ENCODE peak calls at places on chromosomes 12 and 14, in four cellular contexts. Q, R, K and I are unnamed samples.

GRCh38 chr12:96083020-96083489 is 47.7 kb upstream of the LTA4H start:
- DNase-seq in K (no peak), Q (no peak), R (no peak), I (no peak)

GRCh38 chr14:96165493-96166474 is 38.9 kb upstream of the BDKRB2 start:
- DNase-seq in K (no peak), R (no peak), Q (no peak), I (no peak)

GRCh38 chr14:95485222-95485819 is 31.1 kb downstream of the SYNE3 start:
- DNase-seq in R (no peak), Q (no peak), K (no peak), I (no peak)

GRCh38 chr12:106106129-106106566 is 32.6 kb downstream of the NUAK1 start:
- DNase-seq in Q (no peak), R (no peak), K (no peak), I (no peak)

GRCh38 chr12:31728289-31728916 is 418 bp downstream of the AMN1 start:
- DNase-seq in Q (no peak), K (no peak), R (no peak), I (peak)

GRCh38 chr14:104757681-104758392 is 4.9 kb downstream of the SIVA1 start:
- DNase-seq in Q (no peak), R (no peak), K (no peak), I (no peak)

GRCh38 chr14:22928237-22929103 is 706 bp downstream of the PRMT5 start:
- DNase-seq in Q (no peak), K (no peak), R (no peak), I (no peak)

GRCh38 chr14:38605193-38606114 is 349.6 kb upstream of the CLEC14A start:
- DNase-seq in Q (peak), R (no peak), K (no peak), I (no peak)

GRCh38 chr14:35403085-35403396 is 1.5 kb downstream of the NFKBIA start:
- DNase-seq in R (no peak), K (no peak), Q (no peak), I (no peak)

GRCh38 chr12:118259079-118259478 is 113.6 kb downstream of the TAOK3 start:
- DNase-seq in K (no peak), R (no peak), Q (no peak), I (no peak)

GRCh38 chr14:61585598-61586538 is 109.4 kb upstream of the HIF1A start:
- DNase-seq in K (no peak), Q (no peak), R (no peak), I (peak)

GRCh38 chr12:96225003-96225855 is 31.1 kb downstream of the ELK3 start:
- DNase-seq in Q (no peak), R (no peak), K (no peak), I (no peak)

GRCh38 chr12:43147893-43148292 is 404.1 kb downstream of the ADAMTS20 start:
- DNase-seq in K (no peak), Q (no peak), R (no peak), I (no peak)

GRCh38 chr14:93857500-93857899 is 69.2 kb upstream of the PRIMA1 start:
- DNase-seq in Q (peak), R (no peak), K (no peak), I (peak)

GRCh38 chr12:52198454-52199215 is 6.8 kb upstream of the KRT80 start:
- DNase-seq in R (no peak), Q (no peak), K (no peak), I (no peak)

GRCh38 chr14:33052899-33053400 is 114.3 kb downstream of the NPAS3 start:
- DNase-seq in R (no peak), K (no peak), Q (no peak), I (no peak)

GRCh38 chr12:63086149-63086915 is 64.7 kb downstream of the AVPR1A start:
- DNase-seq in K (no peak), Q (no peak), R (no peak), I (no peak)
- TF ChIP-seq SP1 in K (no peak), Q (no peak), R (no peak), I (no peak)

DNA sequence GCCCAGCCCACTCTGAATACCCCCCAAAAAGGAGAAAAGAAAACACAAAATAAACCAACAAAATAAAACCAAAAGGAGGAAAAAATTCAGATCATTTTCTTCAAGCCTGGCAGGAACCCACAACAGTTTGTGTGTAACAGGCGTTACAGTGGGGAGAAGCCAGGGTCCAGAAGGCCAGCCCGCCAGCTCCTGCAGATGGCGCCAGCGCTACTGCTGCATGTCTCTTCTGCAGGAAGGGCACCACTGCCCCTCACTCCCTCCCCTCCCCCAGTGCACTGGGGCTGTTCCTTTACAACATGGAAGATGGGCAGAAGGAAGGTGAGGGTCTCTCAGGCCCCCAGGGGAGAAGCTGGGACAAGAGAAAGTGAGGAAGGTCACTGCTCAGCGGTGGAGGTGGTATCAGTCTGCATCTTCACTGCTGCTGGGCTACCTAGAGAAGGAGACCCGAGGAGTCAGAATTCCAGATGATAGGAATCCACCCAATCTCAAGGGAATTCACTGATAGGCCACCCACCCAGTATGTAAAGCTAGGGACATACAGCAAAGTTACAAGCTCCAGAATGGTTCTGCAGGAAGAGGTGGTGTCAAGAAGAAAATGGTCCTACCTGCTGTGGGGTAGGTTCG is 2.3 kb upstream of the NOP2 start:
- DNase-seq in R (no peak), Q (peak), K (no peak), I (peak)
- TF ChIP-seq SUZ12 in R (no peak), Q (no peak), K (no peak), I (no peak)

GRCh38 chr14:68884031-68885030 is 91.5 kb upstream of the ZFP36L1 start:
- DNase-seq in K (no peak), Q (peak), R (no peak), I (no peak)
- TF ChIP-seq SP1 in K (no peak), Q (no peak), R (no peak), I (no peak)

DNA sequence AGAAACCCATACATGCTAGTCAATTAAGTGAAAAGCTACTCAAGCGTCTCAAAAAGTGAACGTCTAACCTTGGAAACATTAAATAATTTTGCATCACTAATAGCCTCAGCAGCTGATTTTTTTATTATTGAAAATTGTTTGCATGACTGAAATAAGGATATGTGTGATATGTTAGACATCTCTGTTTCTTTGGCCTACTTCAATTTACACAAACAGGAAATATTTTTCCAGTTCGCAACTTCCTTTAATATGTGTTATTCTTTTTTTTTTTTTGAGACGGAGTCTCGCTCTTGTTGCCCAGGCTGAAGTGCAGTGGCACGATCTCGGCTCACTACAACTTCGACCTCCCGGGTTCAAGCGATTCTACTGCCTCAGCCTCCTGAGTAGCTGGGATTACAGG is 27.1 kb downstream of the EFCAB11 start:
- DNase-seq in R (no peak), Q (no peak), K (no peak), I (no peak)
- TF ChIP-seq SUZ12 in R (no peak), Q (no peak), K (no peak), I (no peak)